ENCODE peak calls at places on chromosomes 11 and 22, in nine cellular contexts. K, S, G, C, I, N, R, W and M are unnamed samples.

GRCh38 chr11:119486691-119487259 is 63.8 kb upstream of the THY1 start:
- DNase-seq in G (no peak), S (peak), C (peak), W (peak), I (no peak), R (no peak), K (no peak), N (no peak), M (no peak)

GRCh38 chr11:119993732-119994131 is 144.2 kb downstream of the TRIM29 start:
- DNase-seq in G (no peak), R (peak), I (no peak), C (no peak), N (no peak), K (peak), S (no peak), W (peak), M (no peak)

GRCh38 chr11:7964261-7964660 is 986 bp downstream of the NLRP10 start:
- DNase-seq in I (no peak), K (peak), S (no peak), W (no peak), G (no peak), C (no peak), R (no peak), N (no peak), M (no peak)

GRCh38 chr11:7904910-7905309 is 26.2 kb downstream of the OR10A6 start:
- DNase-seq in N (no peak), K (peak), R (no peak), I (peak), G (no peak), W (no peak), C (no peak), S (no peak), M (peak)

GRCh38 chr11:129778877-129779276 is 36.8 kb upstream of the TMEM45B start:
- DNase-seq in G (no peak), I (no peak), N (no peak), C (no peak), K (no peak), R (no peak), S (no peak), W (no peak), M (no peak)

GRCh38 chr11:132158091-132158490 is 787.7 kb downstream of the NTM start:
- DNase-seq in N (no peak), S (no peak), R (peak), I (peak), G (no peak), C (no peak), W (no peak), K (peak), M (peak)

GRCh38 chr11:24664399-24664798 is 167.5 kb downstream of the LUZP2 start:
- DNase-seq in G (no peak), W (no peak), R (no peak), K (no peak), I (no peak), N (no peak), C (no peak), S (no peak), M (no peak)

GRCh38 chr22:25223269-25223850 is 3.9 kb downstream of the CRYBB2 start:
- DNase-seq in K (no peak), C (no peak), R (no peak), G (no peak), N (no peak), S (no peak), I (no peak), W (no peak), M (no peak)

GRCh38 chr11:105045897-105046296 is 762 bp upstream of the CARD16 start:
- DNase-seq in C (no peak), K (peak), N (no peak), G (no peak), W (peak), I (no peak), R (no peak), S (no peak), M (peak)

GRCh38 chr11:102544594-102544993 is 14.0 kb upstream of the MMP7 start:
- DNase-seq in R (no peak), I (no peak), S (no peak), G (no peak), C (no peak), K (no peak), W (no peak), N (no peak), M (no peak)

GRCh38 chr11:127843483-127844396 is 743.6 kb downstream of the ETS1 start:
- DNase-seq in N (peak), W (peak), G (peak), R (peak), K (peak), C (peak), S (peak), I (peak), M (peak)

GRCh38 chr22:42949159-42949558 is 65.8 kb downstream of the PACSIN2 start:
- DNase-seq in K (peak), G (no peak), S (no peak), I (peak), W (peak), C (no peak), N (no peak), R (no peak), M (peak)

GRCh38 chr11:30635401-30635989 is 49.3 kb upstream of the MPPED2 start:
- DNase-seq in W (no peak), N (no peak), I (peak), R (no peak), S (peak), C (no peak), G (no peak), K (no peak), M (no peak)

GRCh38 chr11:61026121-61027031 is 54.9 kb downstream of the CD6 start:
- DNase-seq in W (no peak), R (no peak), G (no peak), S (peak), N (peak), I (no peak), K (no peak), C (no peak), M (no peak)

GRCh38 chr11:3786781-3787428 is 10.4 kb downstream of the NUP98 start:
- DNase-seq in N (no peak), K (no peak), R (no peak), G (no peak), S (no peak), I (peak), W (no peak), C (no peak), M (peak)

DNA sequence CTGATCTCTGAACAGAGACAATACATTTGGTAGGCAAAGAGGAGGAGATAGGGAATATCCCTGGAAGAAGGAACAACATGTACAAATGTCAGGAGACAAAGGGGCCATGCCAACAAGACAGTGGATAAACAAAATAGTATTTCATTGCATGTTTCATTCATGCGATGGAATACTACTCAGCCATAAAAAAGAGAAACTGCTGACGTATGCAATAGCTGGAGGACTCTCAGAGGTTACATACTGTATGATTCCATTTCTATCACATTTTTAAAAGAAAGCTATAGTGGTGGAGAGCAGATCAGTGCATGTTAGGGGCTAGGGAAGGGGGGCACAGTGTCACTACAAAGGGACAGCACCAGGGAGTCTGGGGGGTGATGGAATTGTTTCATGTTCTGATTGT is 572.9 kb upstream of the CADM1 start:
- DNase-seq in N (no peak), G (no peak), W (no peak), C (no peak), S (no peak), K (no peak), R (no peak), I (no peak), M (no peak)
- TF ChIP-seq CTCF in N (no peak), G (no peak), W (no peak), C (no peak), S (no peak), K (no peak), R (no peak), I (no peak), M (no peak)

GRCh38 chr11:17720796-17721171 is 1.4 kb downstream of the MYOD1 start:
- DNase-seq in G (no peak), S (no peak), I (no peak), R (no peak), N (no peak), C (no peak), W (no peak), K (no peak), M (no peak)

GRCh38 chr11:17719940-17720795 is 797 bp downstream of the MYOD1 start:
- DNase-seq in G (no peak), W (no peak), N (no peak), C (no peak), R (no peak), K (no peak), S (no peak), I (peak), M (peak)

GRCh38 chr11:17718015-17718414 is 1.4 kb upstream of the MYOD1 start:
- DNase-seq in G (no peak), S (no peak), K (no peak), I (no peak), W (no peak), N (no peak), C (no peak), R (no peak), M (no peak)

GRCh38 chr11:17718510-17718962 is 835 bp upstream of the MYOD1 start:
- DNase-seq in K (no peak), I (no peak), S (no peak), R (no peak), G (no peak), N (no peak), C (no peak), W (no peak), M (no peak)

DNA sequence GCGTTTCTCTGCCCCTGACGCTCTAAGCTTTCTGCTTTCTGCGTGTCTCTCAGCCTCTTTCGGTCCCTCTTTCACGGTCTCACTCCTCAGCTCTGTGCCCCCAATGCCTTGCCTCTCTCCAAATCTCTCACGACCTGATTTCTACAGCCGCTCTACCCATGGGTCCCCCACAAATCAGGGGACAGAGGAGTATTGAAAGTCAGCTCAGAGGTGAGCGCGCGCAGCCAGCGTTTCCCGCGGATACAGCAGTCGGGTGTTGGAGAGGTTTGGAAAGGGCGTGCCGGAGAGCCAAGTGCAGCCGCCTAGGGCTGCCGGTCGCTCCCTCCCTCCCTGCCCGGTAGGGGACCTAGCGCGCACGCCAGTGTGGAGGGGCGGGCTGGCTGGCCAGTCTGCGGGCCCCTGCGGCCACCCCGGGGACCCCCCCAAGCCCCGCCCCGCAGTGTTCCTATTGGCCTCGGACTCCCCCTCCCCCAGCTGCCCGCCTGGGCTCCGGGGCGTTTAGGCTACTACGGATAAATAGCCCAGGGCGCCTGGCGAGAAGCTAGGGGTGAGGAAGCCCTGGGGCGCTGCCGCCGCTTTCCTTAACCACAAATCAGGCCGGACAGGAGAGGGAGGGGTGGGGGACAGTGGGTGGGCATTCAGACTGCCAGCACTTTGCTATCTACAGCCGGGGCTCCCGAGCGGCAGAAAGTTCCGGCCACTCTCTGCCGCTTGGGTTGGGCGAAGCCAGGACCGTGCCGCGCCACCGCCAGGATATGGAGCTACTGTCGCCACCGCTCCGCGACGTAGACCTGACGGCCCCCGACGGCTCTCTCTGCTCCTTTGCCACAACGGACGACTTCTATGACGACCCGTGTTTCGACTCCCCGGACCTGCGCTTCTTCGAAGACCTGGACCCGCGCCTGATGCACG is at the start of gene MYOD1:
- DNase-seq in S (peak), I (no peak), R (no peak), K (peak), G (no peak), W (no peak), C (no peak), N (no peak), M (no peak)
- H3K4me3 ChIP-seq in S (no peak), I (no peak), R (no peak), K (no peak), G (no peak), W (no peak), C (no peak), N (no peak), M (no peak)

DNA sequence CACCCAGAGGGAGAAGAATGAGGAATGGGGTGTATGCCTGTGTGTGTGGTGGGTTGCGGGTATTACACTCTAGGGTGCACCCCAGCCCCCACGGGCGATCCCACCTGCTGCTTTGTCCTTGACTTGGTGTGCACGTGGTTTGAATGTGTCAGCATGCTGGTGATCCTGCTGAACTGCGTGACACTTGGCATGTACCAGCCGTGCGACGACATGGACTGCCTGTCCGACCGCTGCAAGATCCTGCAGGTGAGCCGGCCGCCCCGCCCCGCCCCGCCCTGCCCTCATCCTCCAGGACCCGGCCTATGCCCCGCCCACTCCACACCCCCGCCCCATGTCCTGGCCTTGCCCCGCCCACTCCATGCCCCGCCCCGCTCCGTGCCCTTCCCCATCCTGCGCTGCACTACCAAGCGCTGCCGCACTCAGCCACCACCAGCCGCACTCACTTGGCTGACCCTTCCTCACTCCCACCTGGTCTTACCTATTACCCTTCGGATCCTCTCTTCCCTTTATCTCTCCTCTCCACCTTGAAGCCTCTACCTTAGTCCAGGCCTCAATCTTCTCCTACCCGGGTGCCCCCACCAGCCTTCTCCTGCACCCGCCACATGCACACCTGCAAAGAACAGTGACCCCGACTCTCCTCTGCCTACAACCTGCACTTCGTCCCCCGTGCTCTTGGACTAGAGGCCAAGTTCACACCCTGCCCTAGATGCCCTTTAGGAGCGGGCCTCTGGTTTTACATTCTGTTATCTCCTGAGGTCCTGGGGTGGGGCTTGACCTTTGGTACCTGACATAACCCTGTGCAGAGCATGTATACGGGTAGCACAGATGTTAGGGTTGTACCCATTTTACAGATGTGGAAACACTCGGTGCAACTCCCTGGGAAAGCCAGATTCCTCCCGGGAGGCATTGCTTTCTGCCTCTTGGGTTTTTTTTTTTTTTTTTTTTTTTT is 27.7 kb downstream of the CACNA1I start:
- DNase-seq in N (peak), I (no peak), G (no peak), S (no peak), R (peak), C (peak), W (peak), K (peak), M (peak)
- TF ChIP-seq CTCF in N (peak), I (peak), G (no peak), S (no peak), R (peak), C (no peak), W (no peak), K (peak), M (no peak)

GRCh38 chr22:35301370-35301874 is 1.7 kb downstream of the TOM1 start:
- DNase-seq in I (peak), K (peak), R (peak), C (peak), G (peak), W (peak), N (no peak), S (peak), M (peak)
- H3K4me3 ChIP-seq in I (no peak), K (peak), R (peak), C (no peak), G (no peak), W (no peak), N (no peak), S (peak), M (peak)

GRCh38 chr22:47120399-47120798 is 357.9 kb downstream of the TBC1D22A start:
- DNase-seq in C (no peak), S (no peak), K (no peak), R (no peak), N (no peak), W (no peak), I (no peak), G (no peak), M (no peak)
- TF ChIP-seq CTCF in C (no peak), S (no peak), K (no peak), R (no peak), N (no peak), W (no peak), I (no peak), G (no peak), M (no peak)

DNA sequence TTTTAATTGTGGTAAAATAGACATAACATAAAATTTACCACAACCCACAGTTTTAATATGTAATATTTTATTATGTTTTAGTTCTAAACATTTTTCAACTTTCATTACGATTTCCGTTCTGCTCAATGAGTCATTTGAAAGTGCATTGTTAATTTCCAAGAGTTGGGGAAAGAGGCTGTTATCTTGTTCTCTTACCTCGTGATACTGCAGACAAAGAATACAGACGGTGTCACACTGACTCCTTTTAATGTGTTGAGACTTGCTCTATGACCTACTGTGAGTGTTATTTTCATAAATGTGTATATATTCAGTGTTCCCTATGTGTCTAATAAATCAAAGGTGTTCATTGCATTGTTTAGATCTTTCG is 10.8 kb upstream of the RAC2 start:
- DNase-seq in N (no peak), K (peak), S (no peak), G (no peak), I (peak), R (no peak), W (no peak), C (no peak), M (no peak)
- H3K4me3 ChIP-seq in N (no peak), K (no peak), S (no peak), G (no peak), I (no peak), R (peak), W (no peak), C (no peak), M (no peak)